ENCODE peak calls at places on chromosome 1, in four cellular contexts. K is fibroblast of the aortic adventitia, Q is AG04450, M is DND-41. B is an unnamed sample.

GRCh38 chr1:151222130-151222529 is 23.8 kb downstream of the PIP5K1A start:
- DNase-seq in M (no peak), Q (no peak), K (peak; percentile 33), B (no peak)

GRCh38 chr1:238377280-238377919 is 486.7 kb upstream of the ZP4 start:
- DNase-seq in K (no peak), M (no peak), Q (no peak), B (no peak)

GRCh38 chr1:15522551-15522950 is 1.5 kb downstream of the CASP9 start:
- DNase-seq in K (no peak), M (no peak), Q (no peak), B (no peak)

GRCh38 chr1:99441234-99442095 is 177.2 kb downstream of the PLPPR4 start:
- DNase-seq in K (peak; percentile 38), M (peak; percentile 73), Q (peak; percentile 10), B (no peak)

GRCh38 chr1:22317231-22317919 is 134.3 kb upstream of the ZBTB40 start:
- DNase-seq in K (no peak), Q (no peak), M (peak; percentile 29), B (no peak)

GRCh38 chr1:214050513-214051401 is 63.0 kb downstream of the PROX1 start:
- DNase-seq in M (no peak), K (no peak), Q (no peak), B (no peak)

GRCh38 chr1:183719289-183719688 is 66.2 kb upstream of the APOBEC4 start:
- DNase-seq in Q (no peak), K (no peak), M (no peak), B (no peak)

GRCh38 chr1:167737169-167737568 is 15.4 kb downstream of the MPZL1 start:
- DNase-seq in K (no peak), M (no peak), Q (no peak), B (no peak)

GRCh38 chr1:52631759-52632331 is 1.1 kb upstream of the SHISAL2A start:
- DNase-seq in M (no peak), K (peak; percentile 11), Q (no peak), B (no peak)

GRCh38 chr1:171788696-171789095 is 7.2 kb downstream of the METTL13 start:
- DNase-seq in K (peak; percentile 94), Q (peak; percentile 41), M (no peak), B (peak; percentile 56)

GRCh38 chr1:105137543-105138444 is 1388.1 kb downstream of the AMY1C start:
- DNase-seq in Q (no peak), M (peak; percentile 35), K (no peak), B (no peak)

GRCh38 chr1:197464039-197464438 is 196.0 kb downstream of the CRB1 start:
- DNase-seq in Q (no peak), K (peak; percentile 92), M (no peak), B (peak; percentile 66)

B was measured in fibroblast of the conjunctiva.